ENCODE peak calls at places on chromosome 11, in six cellular contexts. B is mucosa of descending colon; I is activated naive CD4-positive, alpha-beta T cell; R is stimulated activated CD4-positive, alpha-beta T cell treated with anti-CD3 and anti-CD28 coated beads, Interleukin-15, amount 100 ng/mL, for 48 hours; G is HAP-1; X is NCI-H1417. S is an unnamed sample.
A peak's percentile ranks its signal among the peaks of the same experiment; 100 is the strongest.

GRCh38 chr11:71486320-71486719 is 33.3 kb downstream of the NADSYN1 start:
- DNase-seq in B (no peak), G (no peak), X (no peak), I (no peak), R (no peak), S (no peak)

GRCh38 chr11:1088927-1089737 is 14.5 kb downstream of the MUC2 start:
- DNase-seq in G (no peak), R (no peak), B (peak; percentile 32), X (no peak), I (no peak), S (no peak)

GRCh38 chr11:3893311-3893710 is 37.8 kb downstream of the STIM1 start:
- DNase-seq in X (no peak), R (no peak), B (no peak), G (no peak), I (no peak), S (no peak)

GRCh38 chr11:117160826-117161225 is 16.7 kb downstream of the PAFAH1B2 start:
- DNase-seq in I (no peak), R (no peak), B (no peak), G (no peak), X (no peak), S (no peak)

GRCh38 chr11:118644496-118644895 is 35.0 kb downstream of the TREH start:
- DNase-seq in X (no peak), B (no peak), I (no peak), R (no peak), G (no peak), S (no peak)

GRCh38 chr11:76496174-76496573 is 51.4 kb downstream of the EMSY start:
- DNase-seq in G (no peak), B (no peak), R (no peak), I (no peak), X (no peak), S (no peak)

GRCh38 chr11:3341298-3341697 is 37.6 kb downstream of the ZNF195 start:
- DNase-seq in I (peak; percentile 61), G (peak; percentile 75), B (peak; percentile 83), R (peak; percentile 36), X (no peak), S (no peak)

GRCh38 chr11:6735306-6735705 is 36.5 kb downstream of the OR2AG2 start:
- DNase-seq in I (no peak), X (no peak), R (no peak), B (no peak), G (no peak), S (peak; percentile 42)

GRCh38 chr11:116993599-116993998 is 104.6 kb downstream of the SIK3 start:
- DNase-seq in R (no peak), I (no peak), G (peak; percentile 55), B (no peak), X (no peak), S (no peak)

GRCh38 chr11:11588890-11589289 is 32.9 kb downstream of the GALNT18 start:
- DNase-seq in R (no peak), G (no peak), I (no peak), X (no peak), B (no peak), S (no peak)

GRCh38 chr11:72466410-72466809 is 32.1 kb upstream of the CLPB start:
- DNase-seq in G (no peak), B (no peak), R (no peak), I (no peak), X (no peak), S (no peak)

GRCh38 chr11:73833067-73833466 is 43.6 kb downstream of the COA4 start:
- DNase-seq in I (no peak), R (no peak), B (no peak), G (no peak), X (no peak), S (no peak)

GRCh38 chr11:35012467-35013191 is 96.2 kb downstream of the PDHX start:
- DNase-seq in B (no peak), I (no peak), G (no peak), X (no peak), R (no peak), S (no peak)

GRCh38 chr11:119093951-119094815 is 7.5 kb downstream of the DPAGT1 start:
- DNase-seq in X (peak; percentile 64), I (no peak), R (peak; percentile 26), G (peak; percentile 62), B (no peak), S (no peak)

GRCh38 chr11:119974051-119974450 is 163.9 kb downstream of the TRIM29 start:
- DNase-seq in B (no peak), X (no peak), R (no peak), I (no peak), G (no peak), S (no peak)

GRCh38 chr11:102269927-102270326 is 47.4 kb upstream of the BIRC3 start:
- DNase-seq in B (peak; percentile 34), X (no peak), R (no peak), I (no peak), G (no peak), S (no peak)

GRCh38 chr11:86551286-86551685 is 121.1 kb downstream of the ME3 start:
- DNase-seq in G (no peak), B (no peak), R (no peak), X (no peak), I (no peak), S (peak; percentile 85)

GRCh38 chr11:5071815-5072214 is 2.4 kb downstream of the OR52E1 start:
- DNase-seq in B (no peak), R (no peak), X (no peak), G (no peak), I (no peak), S (no peak)

GRCh38 chr11:63933459-63933858 is 5.3 kb upstream of the NAA40 start:
- DNase-seq in X (no peak), R (no peak), B (no peak), G (no peak), I (no peak), S (no peak)

GRCh38 chr11:79413258-79413657 is 27.6 kb downstream of the TENM4 start:
- DNase-seq in X (peak; percentile 66), B (peak; percentile 52), I (no peak), R (no peak), G (peak; percentile 40), S (peak; percentile 56)

GRCh38 chr11:61626580-61627380 is 45.9 kb upstream of the SYT7 start:
- DNase-seq in R (no peak), B (peak; percentile 83), G (no peak), X (peak; percentile 86), I (no peak), S (no peak)

GRCh38 chr11:37710031-37710430 is 1112.0 kb upstream of the RAG2 start:
- DNase-seq in B (no peak), X (no peak), I (no peak), G (no peak), R (no peak), S (no peak)

GRCh38 chr11:103773059-103773458 is 263.4 kb upstream of the DDI1 start:
- DNase-seq in B (no peak), G (no peak), I (no peak), R (no peak), X (no peak), S (no peak)

GRCh38 chr11:69637956-69638871 is 2.7 kb upstream of the CCND1 start:
- DNase-seq in X (peak; percentile 8), G (peak; percentile 73), B (peak; percentile 78), I (no peak), R (no peak), S (no peak)

GRCh38 chr11:67373916-67374570 is 645 bp upstream of the CLCF1 start:
- DNase-seq in X (peak; percentile 47), R (no peak), I (peak; percentile 27), G (peak; percentile 86), B (peak; percentile 83), S (peak; percentile 99)

GRCh38 chr11:32615422-32615821 is 31.8 kb downstream of the EIF3M start:
- DNase-seq in R (no peak), G (no peak), X (no peak), I (no peak), B (no peak), S (no peak)

GRCh38 chr11:64947202-64947814 is 11.6 kb upstream of the GPHA2 start:
- DNase-seq in R (no peak), G (no peak), X (no peak), B (no peak), I (no peak), S (no peak)

GRCh38 chr11:96448225-96448624 is 58.4 kb downstream of the JRKL start:
- DNase-seq in B (no peak), R (no peak), G (no peak), I (no peak), X (no peak), S (no peak)

GRCh38 chr11:115737875-115738274 is 233.7 kb upstream of the CADM1 start:
- DNase-seq in R (no peak), B (no peak), G (no peak), I (no peak), X (no peak), S (no peak)

GRCh38 chr11:69931060-69931910 is 112.1 kb upstream of the FGF3 start:
- DNase-seq in R (no peak), X (no peak), B (peak; percentile 12), I (no peak), G (no peak), S (no peak)

GRCh38 chr11:36411202-36411640 is 98.9 kb downstream of the TRAF6 start:
- DNase-seq in G (no peak), R (no peak), X (no peak), B (no peak), I (no peak), S (no peak)

GRCh38 chr11:13448876-13449275 is 14.1 kb downstream of the BTBD10 start:
- DNase-seq in R (no peak), X (no peak), I (no peak), B (no peak), G (no peak), S (no peak)

GRCh38 chr11:127898422-127899365 is 688.7 kb downstream of the ETS1 start:
- DNase-seq in B (no peak), X (no peak), G (no peak), I (no peak), R (no peak), S (no peak)

GRCh38 chr11:65116370-65117205 is 913 bp downstream of the ZNHIT2 start:
- DNase-seq in X (peak; percentile 79), G (peak; percentile 39), B (peak; percentile 66), I (peak; percentile 41), R (peak; percentile 63), S (no peak)

GRCh38 chr11:45180888-45181594 is 34.6 kb downstream of the PRDM11 start:
- DNase-seq in I (no peak), G (peak; percentile 68), X (peak; percentile 64), B (peak; percentile 82), R (no peak), S (no peak)

GRCh38 chr11:134049303-134049702 is 19.6 kb upstream of the JAM3 start:
- DNase-seq in X (peak; percentile 36), R (no peak), G (no peak), B (no peak), I (no peak), S (no peak)

GRCh38 chr11:32843544-32843943 is 13.8 kb downstream of the PRRG4 start:
- DNase-seq in I (no peak), R (no peak), X (no peak), G (no peak), B (no peak), S (no peak)